ENCODE peak calls at places on chromosomes 13 and 19, in four cellular contexts. One of them, this sample, is unnamed.

GRCh38 chr19:4636151-4636717 is 3.1 kb upstream of the TNFAIP8L1 start:
- DNase-seq in stimulated activated naive CD8-positive, alpha-beta T cell treated with anti-CD3 and anti-CD28 coated beads, Interleukin-15, Interleukin-2, amounts not matched to agents 100 U/mL and 50 U/mL, for 24 hours: peak
- DNase-seq in T-helper 17 cell: peak
- DNase-seq in COLO829: peak
- DNase-seq in this sample: peak

GRCh38 chr13:44837250-44837649 is 152.0 kb downstream of the NUFIP1 start:
- DNase-seq in T-helper 17 cell: no peak
- DNase-seq in COLO829: no peak
- DNase-seq in stimulated activated naive CD8-positive, alpha-beta T cell treated with anti-CD3 and anti-CD28 coated beads, Interleukin-15, Interleukin-2, amounts not matched to agents 100 U/mL and 50 U/mL, for 24 hours: no peak
- DNase-seq in this sample: no peak

GRCh38 chr13:46149272-46150133 is 32.5 kb downstream of the LCP1 start:
- DNase-seq in T-helper 17 cell: no peak
- DNase-seq in COLO829: no peak
- DNase-seq in stimulated activated naive CD8-positive, alpha-beta T cell treated with anti-CD3 and anti-CD28 coated beads, Interleukin-15, Interleukin-2, amounts not matched to agents 100 U/mL and 50 U/mL, for 24 hours: peak
- DNase-seq in this sample: no peak

GRCh38 chr13:40059540-40060232 is 404.2 kb downstream of the COG6 start:
- DNase-seq in stimulated activated naive CD8-positive, alpha-beta T cell treated with anti-CD3 and anti-CD28 coated beads, Interleukin-15, Interleukin-2, amounts not matched to agents 100 U/mL and 50 U/mL, for 24 hours: no peak
- DNase-seq in COLO829: no peak
- DNase-seq in T-helper 17 cell: no peak
- DNase-seq in this sample: no peak

GRCh38 chr13:73059460-73060250 is 850 bp downstream of the KLF5 start:
- DNase-seq in COLO829: no peak
- DNase-seq in T-helper 17 cell: peak
- DNase-seq in stimulated activated naive CD8-positive, alpha-beta T cell treated with anti-CD3 and anti-CD28 coated beads, Interleukin-15, Interleukin-2, amounts not matched to agents 100 U/mL and 50 U/mL, for 24 hours: peak
- DNase-seq in this sample: peak

GRCh38 chr13:87684850-87685735 is 13.9 kb downstream of the SLITRK5 start:
- DNase-seq in T-helper 17 cell: no peak
- DNase-seq in stimulated activated naive CD8-positive, alpha-beta T cell treated with anti-CD3 and anti-CD28 coated beads, Interleukin-15, Interleukin-2, amounts not matched to agents 100 U/mL and 50 U/mL, for 24 hours: no peak
- DNase-seq in COLO829: no peak
- DNase-seq in this sample: no peak

GRCh38 chr19:41324921-41325639 is 15.1 kb downstream of the CCDC97 start:
- DNase-seq in T-helper 17 cell: no peak
- DNase-seq in stimulated activated naive CD8-positive, alpha-beta T cell treated with anti-CD3 and anti-CD28 coated beads, Interleukin-15, Interleukin-2, amounts not matched to agents 100 U/mL and 50 U/mL, for 24 hours: peak
- DNase-seq in COLO829: no peak
- DNase-seq in this sample: no peak

GRCh38 chr19:29576761-29577661 is 29.1 kb upstream of the POP4 start:
- DNase-seq in COLO829: peak
- DNase-seq in stimulated activated naive CD8-positive, alpha-beta T cell treated with anti-CD3 and anti-CD28 coated beads, Interleukin-15, Interleukin-2, amounts not matched to agents 100 U/mL and 50 U/mL, for 24 hours: peak
- DNase-seq in T-helper 17 cell: no peak
- DNase-seq in this sample: no peak